ENCODE peak calls at places on chromosomes 7 and 10, in eight cellular contexts. Y, V, F, O, K, L, C and Q are unnamed samples.

GRCh38 chr7:87148332-87148955 is 3.8 kb upstream of the DMTF1 start:
- DNase-seq in Y (no peak), V (no peak), F (no peak), O (peak; percentile 32), K (no peak), L (no peak), C (no peak), Q (peak; percentile 67)

GRCh38 chr7:946256-946996 is 8.1 kb downstream of the ADAP1 start:
- DNase-seq in Y (no peak), V (no peak), F (no peak), O (no peak), K (no peak), L (no peak), C (no peak), Q (no peak)

GRCh38 chr7:73968511-73968910 is 59.5 kb upstream of the ELN start:
- DNase-seq in Y (no peak), V (no peak), F (no peak), O (no peak), K (no peak), L (no peak), C (no peak), Q (no peak)

GRCh38 chr7:127478040-127478386 is 85.5 kb upstream of the ZNF800 start:
- DNase-seq in Y (no peak), V (no peak), F (no peak), O (no peak), K (no peak), L (no peak), C (no peak), Q (no peak)

GRCh38 chr10:71068811-71069411 is 143.5 kb upstream of the UNC5B start:
- DNase-seq in Y (no peak), V (no peak), F (peak; percentile 38), O (no peak), K (no peak), L (no peak), C (no peak), Q (peak; percentile 25)

GRCh38 chr7:100156331-100157068 is 2.0 kb downstream of the TRAPPC14 start:
- DNase-seq in Y (peak; percentile 58), V (no peak), F (no peak), O (no peak), K (peak; percentile 52), L (no peak), C (no peak), Q (no peak)

GRCh38 chr10:91796332-91797076 is 1.7 kb upstream of the TNKS2 start:
- DNase-seq in Y (peak; percentile 53), V (peak; percentile 44), F (no peak), O (no peak), K (peak; percentile 58), L (no peak), C (no peak), Q (peak; percentile 6)

GRCh38 chr7:92768501-92769360 is 67.6 kb downstream of the CDK6 start:
- DNase-seq in Y (peak; percentile 23), V (peak; percentile 21), F (no peak), O (peak; percentile 73), K (no peak), L (no peak), C (no peak), Q (no peak)

GRCh38 chr7:112144284-112145059 is 61.7 kb downstream of the DOCK4 start:
- DNase-seq in Y (no peak), V (no peak), F (no peak), O (no peak), K (no peak), L (no peak), C (no peak), Q (peak; percentile 78)

GRCh38 chr10:14048930-14049613 is 281.7 kb downstream of the FRMD4A start:
- DNase-seq in Y (no peak), V (no peak), F (no peak), O (no peak), K (no peak), L (no peak), C (no peak), Q (no peak)

GRCh38 chr10:43396061-43396927 is 12.7 kb downstream of the HNRNPF start:
- DNase-seq in Y (peak; percentile 86), V (peak; percentile 76), F (no peak), O (no peak), K (peak; percentile 88), L (peak; percentile 72), C (no peak), Q (peak; percentile 88)

GRCh38 chr10:28302012-28302667 is 724 bp downstream of the MPP7 start:
- DNase-seq in Y (no peak), V (no peak), F (no peak), O (no peak), K (no peak), L (no peak), C (peak; percentile 24), Q (peak; percentile 43)

GRCh38 chr10:115696747-115697146 is 576.3 kb downstream of the GFRA1 start:
- DNase-seq in Y (no peak), V (no peak), F (no peak), O (no peak), K (no peak), L (no peak), C (no peak), Q (no peak)

GRCh38 chr7:21972397-21972784 is 26.7 kb upstream of the CDCA7L start:
- DNase-seq in Y (no peak), V (no peak), F (no peak), O (peak; percentile 6), K (no peak), L (no peak), C (no peak), Q (no peak)

GRCh38 chr7:55970561-55970960 is 6.2 kb downstream of the NIPSNAP2 start:
- DNase-seq in Y (no peak), V (no peak), F (no peak), O (no peak), K (no peak), L (no peak), C (no peak), Q (no peak)

GRCh38 chr7:17530741-17531417 is 232.4 kb downstream of the AHR start:
- DNase-seq in Y (no peak), V (no peak), F (no peak), O (peak; percentile 62), K (no peak), L (no peak), C (no peak), Q (no peak)

GRCh38 chr10:103763374-103764202 is 91.8 kb downstream of the SH3PXD2A start:
- DNase-seq in Y (no peak), V (no peak), F (no peak), O (no peak), K (peak; percentile 24), L (no peak), C (no peak), Q (no peak)

GRCh38 chr7:151249034-151249731 is 689 bp upstream of the SMARCD3 start:
- DNase-seq in Y (peak; percentile 36), V (no peak), F (no peak), O (peak; percentile 30), K (peak; percentile 42), L (peak; percentile 29), C (no peak), Q (peak; percentile 77)

GRCh38 chr7:151626422-151627115 is 106.9 kb upstream of the RHEB start:
- DNase-seq in Y (peak; percentile 23), V (no peak), F (no peak), O (peak; percentile 46), K (peak; percentile 23), L (no peak), C (no peak), Q (peak; percentile 73)

GRCh38 chr7:518630-519428 is 817 bp downstream of the PDGFA start:
- DNase-seq in Y (peak; percentile 48), V (peak; percentile 55), F (no peak), O (peak; percentile 76), K (peak; percentile 73), L (peak; percentile 46), C (no peak), Q (peak; percentile 88)

GRCh38 chr10:124744047-124744687 is at the start of gene FAM53B:
- DNase-seq in Y (peak; percentile 87), V (peak; percentile 75), F (no peak), O (peak; percentile 77), K (peak; percentile 82), L (peak; percentile 69), C (no peak), Q (peak; percentile 92)

GRCh38 chr7:123872908-123873307 is 27.9 kb downstream of the HYAL4 start:
- DNase-seq in Y (no peak), V (no peak), F (no peak), O (no peak), K (no peak), L (no peak), C (no peak), Q (no peak)

GRCh38 chr7:47609803-47610452 is 28.0 kb upstream of the TNS3 start:
- DNase-seq in Y (no peak), V (no peak), F (no peak), O (no peak), K (no peak), L (no peak), C (no peak), Q (no peak)

GRCh38 chr7:115135111-115135510 is 213.2 kb downstream of the MDFIC start:
- DNase-seq in Y (no peak), V (no peak), F (no peak), O (no peak), K (no peak), L (no peak), C (no peak), Q (no peak)

GRCh38 chr10:104077282-104078151 is 8.2 kb downstream of the COL17A1 start:
- DNase-seq in Y (no peak), V (no peak), F (no peak), O (no peak), K (no peak), L (no peak), C (no peak), Q (no peak)

GRCh38 chr10:46550795-46551700 is 5.4 kb downstream of the GPRIN2 start:
- DNase-seq in Y (no peak), V (no peak), F (no peak), O (no peak), K (no peak), L (no peak), C (peak; percentile 14), Q (no peak)